ENCODE peak calls at places on chromosomes 5 and 9, in seven cellular contexts. K is cardiac muscle cell, J is astrocyte of the spinal cord, S is OCI-LY7, R is mammary epithelial cell, M is A549, N is astrocyte. D is an unnamed sample.

GRCh38 chr5:43702815-43703214 is 99.8 kb downstream of the NNT start:
- DNase-seq in K (no peak), J (peak), S (no peak), R (no peak), M (no peak), N (peak), D (no peak)

GRCh38 chr9:134435527-134436355 is 109.5 kb downstream of the RXRA start:
- DNase-seq in K (no peak), J (no peak), S (no peak), R (no peak), M (no peak), N (no peak), D (no peak)

GRCh38 chr5:137032929-137033328 is 466.2 kb downstream of the SPOCK1 start:
- DNase-seq in K (no peak), J (no peak), S (no peak), R (no peak), M (no peak), N (no peak), D (no peak)

GRCh38 chr5:34736445-34737119 is 80.5 kb downstream of the RAI14 start:
- DNase-seq in K (no peak), J (no peak), S (no peak), R (peak), M (no peak), N (peak), D (no peak)

GRCh38 chr5:169374111-169374510 is 73.2 kb upstream of the SLIT3 start:
- DNase-seq in K (no peak), J (no peak), S (no peak), R (no peak), M (no peak), N (no peak), D (no peak)

GRCh38 chr5:93995126-93995621 is 253.8 kb upstream of the POU5F2 start:
- DNase-seq in K (no peak), J (peak), S (no peak), R (peak), M (no peak), N (no peak), D (peak)

GRCh38 chr9:120362446-120362845 is 217.5 kb downstream of the CDK5RAP2 start:
- DNase-seq in K (no peak), J (no peak), S (no peak), R (no peak), M (no peak), N (peak), D (no peak)

GRCh38 chr9:34457266-34458012 is 931 bp downstream of the FAM219A start:
- DNase-seq in K (peak), J (peak), S (peak), R (peak), M (peak), N (peak), D (no peak)

GRCh38 chr5:111655169-111655924 is 101.6 kb downstream of the NREP start:
- DNase-seq in K (no peak), J (peak), S (no peak), R (peak), M (no peak), N (peak), D (no peak)

GRCh38 chr9:83340451-83340850 is 197.8 kb downstream of the FRMD3 start:
- DNase-seq in K (no peak), J (no peak), S (no peak), R (no peak), M (no peak), N (no peak), D (no peak)

GRCh38 chr9:69932901-69933300 is 110.7 kb upstream of the MAMDC2 start:
- DNase-seq in K (no peak), J (no peak), S (peak), R (no peak), M (peak), N (no peak), D (peak)

GRCh38 chr9:104794070-104794469 is 30.1 kb downstream of the NIPSNAP3B start:
- DNase-seq in K (no peak), J (no peak), S (no peak), R (no peak), M (no peak), N (no peak), D (peak)

GRCh38 chr5:20974423-20974822 is 986.4 kb upstream of the CDH18 start:
- DNase-seq in K (no peak), J (peak), S (no peak), R (no peak), M (no peak), N (peak), D (no peak)

GRCh38 chr9:125397736-125398135 is 136.1 kb downstream of the GAPVD1 start:
- DNase-seq in K (no peak), J (no peak), S (no peak), R (no peak), M (no peak), N (no peak), D (peak)

GRCh38 chr5:54360089-54360488 is 49.7 kb upstream of the ARL15 start:
- DNase-seq in K (no peak), J (peak), S (no peak), R (peak), M (peak), N (peak), D (no peak)

GRCh38 chr5:164597293-164597900 is 1092.0 kb downstream of the MAT2B start:
- DNase-seq in K (peak), J (no peak), S (peak), R (peak), M (no peak), N (no peak), D (peak)

GRCh38 chr5:154771383-154771901 is 16.3 kb downstream of the LARP1 start:
- DNase-seq in K (peak), J (peak), S (no peak), R (peak), M (no peak), N (peak), D (no peak)

GRCh38 chr9:35696520-35697215 is 6.9 kb upstream of the TPM2 start:
- DNase-seq in K (peak), J (peak), S (peak), R (peak), M (peak), N (no peak), D (peak)

GRCh38 chr9:135902655-135903357 is 4.5 kb downstream of the CAMSAP1 start:
- DNase-seq in K (no peak), J (no peak), S (no peak), R (peak), M (no peak), N (no peak), D (no peak)

GRCh38 chr9:79665926-79666325 is 94.2 kb downstream of the TLE4 start:
- DNase-seq in K (no peak), J (no peak), S (no peak), R (peak), M (no peak), N (no peak), D (no peak)

GRCh38 chr5:177605667-177606066 is 5.7 kb downstream of the B4GALT7 start:
- DNase-seq in K (no peak), J (no peak), S (no peak), R (no peak), M (no peak), N (no peak), D (no peak)

GRCh38 chr9:76835571-76836283 is 70.2 kb downstream of the PRUNE2 start:
- DNase-seq in K (no peak), J (peak), S (no peak), R (no peak), M (no peak), N (peak), D (no peak)

GRCh38 chr5:128199104-128199503 is 115.5 kb downstream of the SLC12A2 start:
- DNase-seq in K (no peak), J (peak), S (no peak), R (peak), M (no peak), N (peak), D (no peak)

GRCh38 chr9:135363556-135363955 is 116.0 kb upstream of the PPP1R26 start:
- DNase-seq in K (no peak), J (no peak), S (no peak), R (no peak), M (no peak), N (no peak), D (no peak)

GRCh38 chr9:129628709-129629108 is 2.7 kb downstream of the NTMT1 start:
- DNase-seq in K (no peak), J (no peak), S (no peak), R (no peak), M (no peak), N (no peak), D (no peak)
- H3K4me3 ChIP-seq in K (no peak), J (no peak), S (no peak), R (no peak), M (no peak), N (no peak), D (no peak)

GRCh38 chr5:88786217-88786560 is 96.8 kb downstream of the MEF2C start:
- DNase-seq in K (no peak), J (no peak), S (no peak), R (no peak), M (no peak), N (peak), D (no peak)

GRCh38 chr5:88786789-88787188 is 96.2 kb downstream of the MEF2C start:
- DNase-seq in K (no peak), J (no peak), S (no peak), R (no peak), M (no peak), N (no peak), D (no peak)

GRCh38 chr5:88780731-88781130 is 102.3 kb downstream of the MEF2C start:
- DNase-seq in K (no peak), J (no peak), S (no peak), R (no peak), M (no peak), N (no peak), D (no peak)

GRCh38 chr5:88787856-88788255 is 95.1 kb downstream of the MEF2C start:
- DNase-seq in K (no peak), J (peak), S (no peak), R (no peak), M (no peak), N (peak), D (no peak)

GRCh38 chr5:88785396-88786216 is 97.4 kb downstream of the MEF2C start:
- DNase-seq in K (peak), J (peak), S (no peak), R (peak), M (peak), N (peak), D (no peak)
- H3K4me3 ChIP-seq in K (peak), J (no peak), S (no peak), R (peak), M (no peak), N (peak), D (no peak)

GRCh38 chr5:131221888-131222287 is 42.0 kb upstream of the CDC42SE2 start:
- DNase-seq in K (no peak), J (peak), S (no peak), R (peak), M (no peak), N (peak), D (no peak)
- H3K4me3 ChIP-seq in K (no peak), J (no peak), S (no peak), R (no peak), M (no peak), N (no peak), D (no peak)

GRCh38 chr5:150901446-150901845 is 3.3 kb downstream of the ZNF300 start:
- DNase-seq in K (no peak), J (no peak), S (no peak), R (no peak), M (no peak), N (no peak), D (no peak)

DNA sequence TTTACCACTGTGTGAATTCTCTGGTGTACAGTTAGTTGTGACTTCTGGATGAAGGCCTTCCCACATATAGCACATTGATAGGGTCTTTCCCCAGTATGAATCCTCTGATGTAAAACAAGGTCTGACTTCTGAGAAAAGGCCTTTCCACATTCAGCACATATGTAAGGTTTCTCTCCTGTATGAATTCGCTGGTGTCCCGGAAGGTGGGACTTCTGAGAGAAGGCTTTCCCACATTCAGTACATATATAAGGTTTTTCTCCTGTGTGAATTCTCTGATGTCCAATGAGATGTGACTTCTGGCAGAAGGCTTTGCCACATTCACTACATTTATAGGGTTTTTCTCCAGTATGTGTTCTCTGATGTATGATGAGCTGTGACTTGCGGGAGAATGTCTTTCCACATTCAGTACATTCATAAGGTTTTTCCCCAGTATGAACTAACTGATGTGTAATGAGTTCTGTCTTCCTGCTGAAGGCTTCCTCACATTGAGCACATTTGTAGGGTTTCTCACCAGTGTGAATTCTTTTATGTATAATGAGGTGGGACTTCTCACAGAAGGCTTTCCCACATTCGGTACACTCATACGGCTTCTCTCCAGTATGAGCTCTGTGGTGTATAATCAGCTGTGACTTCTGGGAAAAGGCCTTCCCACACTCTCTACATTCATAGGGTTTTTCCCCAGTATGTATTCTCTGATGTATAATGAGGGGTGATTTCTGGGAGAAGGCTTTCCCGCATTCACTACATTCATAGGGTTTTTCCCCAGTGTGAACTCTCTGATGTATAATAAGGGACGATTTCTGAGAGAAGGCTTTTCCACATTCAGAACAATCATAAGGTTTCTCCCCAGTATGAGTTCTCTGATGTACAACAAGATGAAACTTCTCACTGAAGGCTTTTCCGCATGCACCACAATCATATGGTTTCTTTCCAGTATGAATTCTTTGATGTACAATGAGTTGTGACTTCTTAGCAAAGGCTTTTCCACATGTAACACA is 9.1 kb downstream of the ZNF300 start:
- DNase-seq in K (no peak), J (peak), S (no peak), R (no peak), M (no peak), N (no peak), D (no peak)
- H3K4me3 ChIP-seq in K (no peak), J (no peak), S (no peak), R (no peak), M (no peak), N (no peak), D (no peak)

GRCh38 chr5:132295505-132296411 is 1.6 kb downstream of the SLC22A4 start:
- DNase-seq in K (no peak), J (no peak), S (no peak), R (peak), M (no peak), N (no peak), D (no peak)
- H3K4me3 ChIP-seq in K (no peak), J (peak), S (no peak), R (peak), M (peak), N (peak), D (no peak)

DNA sequence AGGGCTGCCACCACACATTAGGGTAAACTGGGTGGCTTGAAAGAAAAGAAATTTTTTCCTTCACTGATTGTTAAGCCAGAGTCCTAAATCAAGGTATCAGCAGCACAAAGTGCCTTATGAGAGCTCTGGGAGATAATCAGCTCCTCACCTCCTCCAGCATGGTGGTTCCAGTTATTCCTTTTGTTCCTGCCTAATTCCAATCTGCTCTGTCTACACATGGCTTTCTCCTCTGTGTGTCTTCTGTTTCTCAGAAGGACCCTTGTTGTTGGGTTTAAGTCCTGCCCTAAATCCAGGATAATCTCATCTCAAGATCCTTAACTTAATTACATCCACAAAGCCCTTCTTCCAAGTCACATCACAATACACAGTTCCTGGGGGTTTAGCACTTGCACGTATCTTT is 1352.0 kb upstream of the CDH9 start:
- DNase-seq in K (no peak), J (no peak), S (no peak), R (no peak), M (no peak), N (no peak), D (no peak)
- H3K4me3 ChIP-seq in K (no peak), J (no peak), S (no peak), R (no peak), M (no peak), N (no peak), D (no peak)

DNA sequence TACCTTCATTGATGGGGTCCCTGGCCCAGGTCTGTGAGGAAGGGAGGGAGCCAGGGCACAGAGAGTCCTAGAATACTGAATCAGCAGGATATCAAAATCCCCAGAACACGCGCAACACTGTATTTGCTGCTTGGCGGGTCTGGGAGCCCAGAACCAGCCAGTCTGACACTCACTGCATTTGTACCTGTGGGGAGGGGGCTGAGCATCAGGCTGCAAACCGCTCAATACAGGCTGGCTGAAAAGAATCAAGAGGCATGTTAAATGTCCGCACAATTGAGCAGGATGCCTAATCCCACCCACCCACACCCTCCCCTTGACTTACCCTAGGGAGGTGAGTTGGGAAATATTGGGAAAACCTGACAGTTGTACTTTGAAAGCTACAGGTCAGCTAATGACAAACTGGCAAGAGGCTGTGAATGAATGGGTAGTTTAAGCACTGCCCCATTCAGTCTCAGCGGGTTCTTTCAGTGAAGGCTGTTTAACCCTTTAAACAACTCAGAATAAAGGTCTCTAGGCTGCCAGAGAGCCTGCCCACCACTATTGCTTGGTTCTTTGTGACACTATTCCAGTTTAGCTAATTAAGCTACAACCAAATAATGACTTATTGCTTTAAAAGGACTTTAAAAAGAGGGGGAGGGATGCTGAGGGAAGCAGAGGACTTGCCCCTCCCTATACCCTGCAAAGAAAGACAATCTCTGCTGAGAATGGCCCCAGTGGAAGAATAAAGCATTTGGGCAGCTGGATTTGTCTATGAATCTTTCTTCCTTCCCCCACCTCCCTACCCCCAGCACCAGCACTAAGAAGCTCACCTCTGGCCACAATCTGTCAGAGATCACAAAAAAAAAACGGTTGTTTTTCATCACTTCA is 5.0 kb downstream of the SPRY4 start:
- DNase-seq in K (no peak), J (no peak), S (no peak), R (peak), M (no peak), N (no peak), D (no peak)
- H3K4me3 ChIP-seq in K (no peak), J (peak), S (no peak), R (no peak), M (no peak), N (peak), D (no peak)

GRCh38 chr9:91364005-91364404 is 2.3 kb upstream of the AUH start:
- DNase-seq in K (no peak), J (no peak), S (no peak), R (no peak), M (no peak), N (no peak), D (no peak)

GRCh38 chr9:91361294-91362201 is at the start of gene AUH:
- DNase-seq in K (peak), J (peak), S (peak), R (peak), M (peak), N (peak), D (peak)

GRCh38 chr9:91360551-91361293 is 996 bp downstream of the AUH start:
- DNase-seq in K (peak), J (peak), S (peak), R (peak), M (no peak), N (no peak), D (no peak)

GRCh38 chr9:91359734-91360470 is 1.8 kb downstream of the AUH start:
- DNase-seq in K (no peak), J (no peak), S (no peak), R (no peak), M (no peak), N (no peak), D (no peak)

DNA sequence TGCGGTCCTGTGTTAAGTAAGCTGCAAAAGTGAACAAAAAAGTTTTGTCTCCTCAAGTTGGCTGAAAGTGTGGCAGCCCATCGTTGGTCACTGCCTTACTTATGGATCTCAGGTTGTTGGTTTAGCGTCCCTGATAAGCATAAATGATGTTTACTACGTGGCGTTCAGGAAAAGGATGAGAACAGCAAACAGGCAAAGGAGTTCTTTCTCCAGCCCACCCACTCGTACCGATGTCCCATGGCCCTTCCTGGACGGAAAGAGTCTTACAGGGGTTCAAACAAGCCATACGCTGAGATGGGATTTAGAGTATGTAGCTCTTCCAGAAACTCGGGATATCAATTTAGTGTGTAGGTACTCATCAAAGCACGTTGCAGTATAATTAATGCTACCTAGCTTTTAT is 494 bp upstream of the AUH start:
- DNase-seq in K (no peak), J (no peak), S (no peak), R (no peak), M (no peak), N (no peak), D (no peak)
- H3K4me3 ChIP-seq in K (no peak), J (peak), S (peak), R (peak), M (peak), N (peak), D (peak)

GRCh38 chr5:124736814-124737186 is 9.6 kb downstream of the ZNF608 start:
- DNase-seq in K (no peak), J (no peak), S (no peak), R (no peak), M (no peak), N (no peak), D (no peak)

GRCh38 chr5:124738751-124739559 is 7.5 kb downstream of the ZNF608 start:
- DNase-seq in K (peak), J (no peak), S (peak), R (no peak), M (no peak), N (no peak), D (no peak)

GRCh38 chr5:124735169-124735858 is 11.1 kb downstream of the ZNF608 start:
- DNase-seq in K (peak), J (no peak), S (peak), R (no peak), M (no peak), N (no peak), D (no peak)

GRCh38 chr5:124736111-124736813 is 10.2 kb downstream of the ZNF608 start:
- DNase-seq in K (no peak), J (peak), S (no peak), R (no peak), M (no peak), N (peak), D (no peak)

GRCh38 chr5:124737651-124738050 is 8.8 kb downstream of the ZNF608 start:
- DNase-seq in K (no peak), J (no peak), S (no peak), R (no peak), M (no peak), N (no peak), D (no peak)
- H3K4me3 ChIP-seq in K (no peak), J (no peak), S (peak), R (no peak), M (no peak), N (no peak), D (no peak)

D was measured in Jurkat, Clone E6-1.